ENCODE peak calls at places on chromosome 16, in ten cellular contexts. Z, V, G, U, J, D, M, Q, F and N are unnamed samples.

GRCh38 chr16:7504844-7505243 is 172.2 kb downstream of the RBFOX1 start:
- DNase-seq in Z (no peak), V (no peak), G (no peak), U (no peak), J (no peak), D (no peak), M (no peak), Q (no peak), F (no peak), N (no peak)

GRCh38 chr16:88455610-88456355 is 2.7 kb downstream of the ZFPM1 start:
- DNase-seq in Z (peak; percentile 34), V (peak; percentile 82), G (peak; percentile 55), U (peak; percentile 74), J (no peak), D (no peak), M (peak; percentile 56), Q (no peak), F (no peak), N (peak; percentile 59)

GRCh38 chr16:88356124-88356726 is 26.5 kb upstream of the ZNF469 start:
- DNase-seq in Z (no peak), V (no peak), G (no peak), U (no peak), J (no peak), D (no peak), M (no peak), Q (no peak), F (no peak), N (no peak)

GRCh38 chr16:86044881-86045600 is 146.1 kb downstream of the IRF8 start:
- DNase-seq in Z (no peak), V (peak; percentile 47), G (no peak), U (no peak), J (no peak), D (no peak), M (no peak), Q (peak; percentile 35), F (no peak), N (no peak)

GRCh38 chr16:13866073-13866472 is 53.9 kb upstream of the ERCC4 start:
- DNase-seq in Z (peak; percentile 31), V (peak; percentile 92), G (peak; percentile 73), U (peak; percentile 93), J (peak; percentile 23), D (peak; percentile 81), M (peak; percentile 55), Q (no peak), F (peak; percentile 90), N (no peak)

GRCh38 chr16:28089205-28089991 is 25.9 kb upstream of the GSG1L start:
- DNase-seq in Z (no peak), V (no peak), G (no peak), U (no peak), J (no peak), D (no peak), M (no peak), Q (no peak), F (peak; percentile 6), N (no peak)

GRCh38 chr16:71473891-71474290 is 11.8 kb upstream of the ZNF23 start:
- DNase-seq in Z (peak; percentile 46), V (no peak), G (no peak), U (no peak), J (no peak), D (no peak), M (no peak), Q (no peak), F (no peak), N (no peak)

GRCh38 chr16:55713103-55713502 is 57.3 kb downstream of the SLC6A2 start:
- DNase-seq in Z (no peak), V (peak; percentile 17), G (no peak), U (no peak), J (no peak), D (no peak), M (no peak), Q (no peak), F (no peak), N (no peak)

GRCh38 chr16:69932228-69932627 is 18.9 kb upstream of the CLEC18A start:
- DNase-seq in Z (no peak), V (no peak), G (no peak), U (no peak), J (no peak), D (no peak), M (no peak), Q (no peak), F (no peak), N (no peak)
- H3K4me3 ChIP-seq in Z (no peak overlapping the region), V (no peak overlapping the region), G (no peak overlapping the region), U (no peak overlapping the region), J (no peak overlapping the region), D (no peak overlapping the region), M (no peak overlapping the region), Q (no peak overlapping the region), F (no peak overlapping the region), N (no peak overlapping the region)

GRCh38 chr16:22202261-22202637 is 3.8 kb upstream of the EEF2K start:
- DNase-seq in Z (no peak), V (no peak), G (no peak), U (no peak), J (no peak), D (no peak), M (no peak), Q (no peak), F (no peak), N (no peak)

GRCh38 chr16:22194707-22195444 is 11.2 kb upstream of the EEF2K start:
- DNase-seq in Z (no peak), V (no peak), G (no peak), U (no peak), J (no peak), D (no peak), M (no peak), Q (no peak), F (no peak), N (no peak)

GRCh38 chr16:22195695-22196558 is 10.2 kb upstream of the EEF2K start:
- DNase-seq in Z (peak; percentile 94), V (peak; percentile 98), G (peak; percentile 60), U (peak; percentile 92), J (peak; percentile 95), D (peak; percentile 94), M (peak; percentile 84), Q (no peak), F (peak; percentile 91), N (peak; percentile 92)

GRCh38 chr16:22195445-22195694 is 10.7 kb upstream of the EEF2K start:
- DNase-seq in Z (no peak), V (no peak), G (no peak), U (no peak), J (no peak), D (no peak), M (no peak), Q (no peak), F (no peak), N (no peak)

DNA sequence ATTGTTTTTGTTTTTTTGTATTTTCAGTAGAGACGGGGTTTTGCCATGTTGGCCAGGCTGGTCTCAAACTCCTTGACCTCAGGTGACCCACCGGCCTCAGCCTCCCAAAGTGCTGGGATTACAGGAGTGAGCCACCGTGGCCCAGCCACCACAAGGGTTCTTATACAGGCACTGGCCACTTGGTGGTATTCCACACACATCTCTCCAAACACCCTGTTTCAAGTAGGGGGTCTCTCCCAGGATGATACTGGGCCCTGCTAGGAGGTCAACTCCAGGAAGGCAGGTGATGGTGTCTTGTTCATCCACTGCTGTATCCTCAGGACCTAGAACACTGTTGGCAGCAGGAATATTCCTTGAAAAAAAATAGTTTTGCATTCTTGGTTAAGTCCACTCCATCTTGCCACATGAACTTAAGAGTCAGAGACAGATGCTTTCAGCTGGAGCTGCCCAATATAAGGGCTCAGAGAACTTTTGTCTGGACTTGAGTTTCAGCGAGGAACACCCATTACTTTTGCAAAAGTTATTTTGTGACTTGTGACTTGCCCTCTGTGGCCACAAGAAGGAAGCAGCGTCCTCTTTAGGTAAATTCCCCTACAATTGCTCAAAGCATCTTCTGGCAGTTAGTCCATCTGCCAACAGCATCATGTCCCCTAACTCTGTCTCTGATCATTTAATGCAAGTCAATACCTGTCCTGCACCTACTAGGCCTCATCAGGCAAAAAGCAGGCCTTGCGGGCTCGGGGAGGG is 7.4 kb upstream of the EEF2K start:
- DNase-seq in Z (no peak), V (no peak), G (no peak), U (no peak), J (no peak), D (no peak), M (no peak), Q (no peak), F (no peak), N (no peak)
- H3K27ac ChIP-seq in Z (peak overlapping the region; percentile 81), V (no peak overlapping the region), G (peak overlapping the region; percentile 88), U (no peak overlapping the region), J (peak overlapping the region; percentile 96), D (no peak overlapping the region), M (peak overlapping the region; percentile 45), Q (peak overlapping the region; percentile 57), F (peak overlapping the region; percentile 11), N (no peak overlapping the region)

DNA sequence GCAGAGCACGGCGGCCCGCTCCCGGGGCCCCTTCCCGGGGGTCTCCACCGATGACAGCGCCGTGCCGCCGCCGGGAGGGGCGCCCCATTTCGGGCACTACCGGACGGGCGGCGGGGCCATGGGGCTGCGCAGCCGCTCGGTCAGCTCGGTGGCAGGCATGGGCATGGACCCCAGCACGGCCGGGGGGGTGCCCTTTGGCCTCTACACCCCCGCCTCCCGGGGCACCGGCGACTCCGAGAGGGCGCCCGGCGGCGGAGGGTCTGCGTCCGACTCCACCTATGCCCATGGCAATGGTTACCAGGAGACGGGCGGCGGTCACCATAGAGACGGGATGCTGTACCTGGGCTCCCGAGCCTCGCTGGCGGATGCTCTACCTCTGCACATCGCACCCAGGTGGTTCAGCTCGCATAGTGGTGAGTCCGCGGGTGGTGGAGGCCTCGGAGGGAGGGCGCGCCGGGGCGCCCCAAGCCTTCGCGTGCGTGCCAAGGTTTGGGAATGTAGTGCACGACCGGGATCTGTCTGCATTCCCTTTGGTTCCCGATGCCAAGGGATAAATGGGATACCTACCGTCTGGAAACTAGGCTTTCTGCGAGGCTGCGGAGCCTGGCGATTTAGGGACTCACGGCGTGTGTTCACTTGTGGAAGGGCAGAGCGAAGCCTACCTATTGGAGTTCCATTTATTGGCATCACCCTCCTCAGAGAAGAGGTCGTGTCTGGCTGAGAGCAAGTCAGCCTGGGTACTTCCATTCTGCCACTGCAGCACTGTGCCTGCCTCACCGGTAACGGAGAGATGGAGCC is 1.1 kb downstream of the ZNRF1 start:
- DNase-seq in Z (peak; percentile 46), V (peak; percentile 90), G (no peak), U (peak; percentile 40), J (no peak), D (peak; percentile 62), M (no peak), Q (peak; percentile 81), F (peak; percentile 90), N (peak; percentile 50)
- H3K4me1 ChIP-seq in Z (peaks cover 30% of the 10 kb centered on the region), V (peaks cover 5% of the 10 kb centered on the region), G (peaks cover 21% of the 10 kb centered on the region), U (peaks cover 39% of the 10 kb centered on the region), J (no peaks in the 10 kb centered on the region), D (peaks cover 1% of the 10 kb centered on the region), M (peaks cover 55% of the 10 kb centered on the region), Q (peaks cover 20% of the 10 kb centered on the region), F (peaks cover 16% of the 10 kb centered on the region), N (peaks cover 24% of the 10 kb centered on the region)

GRCh38 chr16:20249247-20249646 is 78.1 kb downstream of the GP2 start:
- DNase-seq in Z (no peak), V (no peak), G (no peak), U (no peak), J (no peak), D (no peak), M (no peak), Q (no peak), F (no peak), N (no peak)

GRCh38 chr16:20242568-20243240 is 84.6 kb downstream of the GP2 start:
- DNase-seq in Z (no peak), V (no peak), G (no peak), U (no peak), J (no peak), D (no peak), M (no peak), Q (no peak), F (no peak), N (no peak)

GRCh38 chr16:20241321-20241720 is 86.0 kb downstream of the GP2 start:
- DNase-seq in Z (no peak), V (no peak), G (no peak), U (no peak), J (no peak), D (no peak), M (no peak), Q (no peak), F (no peak), N (no peak)

DNA sequence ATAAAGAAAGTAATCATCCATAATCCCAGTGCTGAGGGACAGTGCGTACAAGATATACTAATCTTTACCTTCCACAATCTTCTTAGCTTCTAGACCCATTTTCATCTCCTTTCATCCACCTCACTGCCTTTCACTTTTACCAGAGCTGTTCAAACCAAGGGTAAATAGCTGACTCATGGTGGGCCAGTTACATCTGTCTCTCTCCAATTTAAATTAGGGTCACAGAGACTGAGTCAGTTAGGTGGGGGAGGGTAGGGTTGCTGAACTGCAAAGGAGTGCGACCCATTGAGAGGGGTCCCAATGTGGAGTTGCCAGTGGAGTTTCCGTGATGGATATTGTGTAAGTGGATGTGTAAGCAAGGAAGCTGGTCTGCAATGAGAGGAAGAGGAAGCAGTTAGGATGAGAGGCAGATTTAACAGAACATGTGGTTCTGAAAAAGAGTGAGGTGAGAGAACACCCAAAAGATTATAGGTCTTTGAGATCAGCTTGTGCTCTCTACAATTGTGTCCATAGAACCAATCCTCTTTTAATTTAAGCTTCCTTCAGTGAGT is 83.5 kb downstream of the GP2 start:
- DNase-seq in Z (no peak), V (no peak), G (no peak), U (no peak), J (no peak), D (no peak), M (no peak), Q (no peak), F (no peak), N (no peak)
- H3K4me3 ChIP-seq in Z (no peak overlapping the region), V (no peak overlapping the region), G (no peak overlapping the region), U (no peak overlapping the region), J (no peak overlapping the region), D (no peak overlapping the region), M (no peak overlapping the region), Q (no peak overlapping the region), F (no peak overlapping the region), N (no peak overlapping the region)